ENCODE peak calls at places on chromosomes 1 and 21, in four cellular contexts. One of them, this sample, is unnamed.

GRCh38 chr1:185813401-185813979 is 79.3 kb downstream of the HMCN1 start:
- DNase-seq in CD8-positive, alpha-beta T cell: no peak
- DNase-seq in ELR: peak
- DNase-seq in Kasumi-1: peak
- DNase-seq in this sample: no peak

GRCh38 chr1:31570228-31570627 is 6.1 kb upstream of the TINAGL1 start:
- DNase-seq in ELR: no peak
- DNase-seq in Kasumi-1: no peak
- DNase-seq in CD8-positive, alpha-beta T cell: no peak
- DNase-seq in this sample: no peak

GRCh38 chr1:39398278-39399010 is 93.0 kb upstream of the BMP8A start:
- DNase-seq in Kasumi-1: peak
- DNase-seq in CD8-positive, alpha-beta T cell: peak
- DNase-seq in ELR: peak
- DNase-seq in this sample: no peak

GRCh38 chr21:43950481-43950880 is 61.6 kb upstream of the TRAPPC10 start:
- DNase-seq in ELR: no peak
- DNase-seq in CD8-positive, alpha-beta T cell: no peak
- DNase-seq in Kasumi-1: no peak
- DNase-seq in this sample: no peak

GRCh38 chr1:38235705-38236104 is 189.1 kb upstream of the POU3F1 start:
- DNase-seq in CD8-positive, alpha-beta T cell: no peak
- DNase-seq in ELR: peak
- DNase-seq in Kasumi-1: no peak
- DNase-seq in this sample: no peak

GRCh38 chr1:226638608-226639007 is 90.0 kb downstream of the STUM start:
- DNase-seq in ELR: no peak
- DNase-seq in Kasumi-1: no peak
- DNase-seq in CD8-positive, alpha-beta T cell: no peak
- DNase-seq in this sample: peak

GRCh38 chr1:161928056-161928455 is 95.6 kb downstream of the OLFML2B start:
- DNase-seq in CD8-positive, alpha-beta T cell: no peak
- DNase-seq in ELR: peak
- DNase-seq in Kasumi-1: no peak
- DNase-seq in this sample: no peak

GRCh38 chr1:51729156-51729823 is 112.4 kb downstream of the OSBPL9 start:
- DNase-seq in CD8-positive, alpha-beta T cell: peak
- DNase-seq in ELR: peak
- DNase-seq in Kasumi-1: peak
- DNase-seq in this sample: peak

GRCh38 chr1:23528245-23528978 is 2.6 kb downstream of the E2F2 start:
- DNase-seq in Kasumi-1: peak
- DNase-seq in CD8-positive, alpha-beta T cell: peak
- DNase-seq in ELR: peak
- DNase-seq in this sample: peak

GRCh38 chr1:38817958-38818705 is 41.4 kb downstream of the RRAGC start:
- DNase-seq in Kasumi-1: peak
- DNase-seq in ELR: peak
- DNase-seq in CD8-positive, alpha-beta T cell: peak
- DNase-seq in this sample: peak

GRCh38 chr1:12231276-12231595 is 1.4 kb downstream of the VPS13D start:
- DNase-seq in CD8-positive, alpha-beta T cell: no peak
- DNase-seq in Kasumi-1: no peak
- DNase-seq in ELR: no peak
- DNase-seq in this sample: no peak

GRCh38 chr1:183323849-183324683 is 94.1 kb downstream of the NMNAT2 start:
- DNase-seq in CD8-positive, alpha-beta T cell: no peak
- DNase-seq in ELR: no peak
- DNase-seq in Kasumi-1: no peak
- DNase-seq in this sample: no peak

GRCh38 chr1:213183036-213183672 is 132.1 kb downstream of the RPS6KC1 start:
- DNase-seq in Kasumi-1: no peak
- DNase-seq in ELR: no peak
- DNase-seq in CD8-positive, alpha-beta T cell: no peak
- DNase-seq in this sample: no peak

GRCh38 chr1:153976819-153977249 is 640 bp downstream of the JTB start:
- DNase-seq in CD8-positive, alpha-beta T cell: no peak
- DNase-seq in ELR: no peak
- DNase-seq in Kasumi-1: no peak
- DNase-seq in this sample: no peak

GRCh38 chr1:184691719-184692324 is 62.8 kb downstream of the EDEM3 start:
- DNase-seq in ELR: peak
- DNase-seq in Kasumi-1: peak
- DNase-seq in CD8-positive, alpha-beta T cell: no peak
- DNase-seq in this sample: no peak